ENCODE peak calls at places on chromosomes 3 and 15, in five cellular contexts. V is fibroblast of lung, B is neural crest cell, X is COR-L47, W is lower lobe of right lung. K is an unnamed sample.

GRCh38 chr3:73413619-73414018 is 211.1 kb downstream of the PDZRN3 start:
- DNase-seq in W (no peak), B (no peak), V (no peak), X (no peak), K (no peak)

GRCh38 chr15:38053786-38054185 is 119.3 kb downstream of the TMCO5A start:
- DNase-seq in X (no peak), B (no peak), V (peak), W (no peak), K (no peak)

GRCh38 chr3:191768421-191768820 is 307.5 kb downstream of the PYDC2 start:
- DNase-seq in X (no peak), W (no peak), V (no peak), B (no peak), K (no peak)

GRCh38 chr3:46085421-46086082 is 58.3 kb upstream of the XCR1 start:
- DNase-seq in X (no peak), W (no peak), V (no peak), B (no peak), K (no peak)

GRCh38 chr15:60091150-60091549 is 87.0 kb downstream of the FOXB1 start:
- DNase-seq in W (peak), B (no peak), X (no peak), V (peak), K (peak)

GRCh38 chr3:108159128-108159527 is 63.1 kb downstream of the IFT57 start:
- DNase-seq in V (peak), W (no peak), B (no peak), X (no peak), K (no peak)

GRCh38 chr15:65645392-65645791 is 23.7 kb downstream of the SLC24A1 start:
- DNase-seq in V (no peak), B (no peak), W (no peak), X (no peak), K (no peak)

GRCh38 chr3:52004906-52005395 is 9.3 kb upstream of the RPL29 start:
- DNase-seq in B (no peak), W (no peak), V (no peak), X (no peak), K (no peak)

GRCh38 chr15:50247819-50248650 is 17.5 kb downstream of the HDC start:
- DNase-seq in V (no peak), X (no peak), B (no peak), W (peak), K (peak)

GRCh38 chr3:196654691-196655090 is 15.2 kb downstream of the NRROS start:
- DNase-seq in V (peak), W (no peak), B (no peak), X (no peak), K (no peak)

GRCh38 chr15:75661041-75661778 is 13.5 kb downstream of the SNX33 start:
- DNase-seq in V (peak), W (peak), B (no peak), X (no peak), K (peak)

GRCh38 chr3:126034481-126035361 is 49.2 kb downstream of the SLC41A3 start:
- DNase-seq in B (no peak), X (no peak), V (no peak), W (no peak), K (peak)

GRCh38 chr3:150384517-150385212 is 23.4 kb upstream of the TSC22D2 start:
- DNase-seq in B (peak), W (peak), V (peak), X (no peak), K (no peak)

GRCh38 chr3:138412821-138413531 is 21.4 kb upstream of the ESYT3 start:
- DNase-seq in B (no peak), W (no peak), X (no peak), V (no peak), K (no peak)

GRCh38 chr15:70480196-70480856 is 283.0 kb downstream of the UACA start:
- DNase-seq in X (no peak), B (no peak), V (no peak), W (no peak), K (no peak)

GRCh38 chr3:44065311-44065710 is 176.4 kb upstream of the TOPAZ1 start:
- DNase-seq in V (no peak), W (no peak), B (no peak), X (peak), K (no peak)

GRCh38 chr3:184651945-184652344 is 59.9 kb downstream of the MAGEF1 start:
- DNase-seq in X (no peak), B (no peak), W (no peak), V (no peak), K (no peak)

GRCh38 chr15:78101423-78102105 is 9.2 kb downstream of the SH2D7 start:
- DNase-seq in V (no peak), W (no peak), X (no peak), B (no peak), K (no peak)

GRCh38 chr3:31770822-31771326 is 210.2 kb downstream of the OSBPL10 start:
- DNase-seq in B (no peak), W (no peak), V (peak), X (no peak), K (no peak)

GRCh38 chr3:187971629-187972028 is 182.3 kb upstream of the LPP start:
- DNase-seq in B (no peak), X (no peak), W (no peak), V (no peak), K (no peak)

GRCh38 chr15:70159397-70160009 is 61.8 kb upstream of the TLE3 start:
- DNase-seq in W (no peak), B (no peak), V (no peak), X (no peak), K (no peak)

GRCh38 chr3:64251019-64251418 is 25.8 kb upstream of the PRICKLE2 start:
- DNase-seq in X (no peak), V (no peak), W (no peak), B (no peak), K (no peak)

GRCh38 chr15:70670680-70671079 is 92.7 kb downstream of the UACA start:
- DNase-seq in W (no peak), B (no peak), X (no peak), V (peak), K (no peak)

GRCh38 chr3:131530843-131531242 is 28.1 kb upstream of the MRPL3 start:
- DNase-seq in X (no peak), B (no peak), V (no peak), W (no peak), K (no peak)

GRCh38 chr3:51932471-51933370 is 9.0 kb downstream of the RRP9 start:
- DNase-seq in X (no peak), V (no peak), B (no peak), W (no peak), K (peak)

GRCh38 chr15:48798319-48798718 is 12.6 kb downstream of the CEP152 start:
- DNase-seq in B (no peak), X (peak), V (no peak), W (no peak), K (no peak)

GRCh38 chr3:21392521-21392920 is 358.5 kb downstream of the ZNF385D start:
- DNase-seq in W (no peak), X (no peak), B (no peak), V (no peak), K (no peak)

GRCh38 chr3:156456771-156457224 is 98.1 kb downstream of the SSR3 start:
- DNase-seq in W (no peak), X (no peak), B (no peak), V (no peak), K (no peak)

GRCh38 chr15:86016750-86017149 is 62.9 kb upstream of the AGBL1 start:
- DNase-seq in X (no peak), W (no peak), B (no peak), V (no peak), K (no peak)

GRCh38 chr3:30986551-30986950 is 92.1 kb upstream of the GADL1 start:
- DNase-seq in V (no peak), W (no peak), B (no peak), X (no peak), K (no peak)

GRCh38 chr3:71413572-71413971 is 170.0 kb downstream of the FOXP1 start:
- DNase-seq in W (no peak), V (no peak), X (no peak), B (no peak), K (no peak)

GRCh38 chr3:38722760-38723568 is 73.5 kb upstream of the SCN5A start:
- DNase-seq in W (no peak), X (no peak), B (no peak), V (peak), K (no peak)

GRCh38 chr15:46280753-46281521 is 646.1 kb downstream of the SQOR start:
- DNase-seq in X (peak), V (no peak), B (no peak), W (no peak), K (no peak)

GRCh38 chr15:72155021-72155621 is 36.9 kb downstream of the SENP8 start:
- DNase-seq in W (peak), X (peak), V (no peak), B (no peak), K (peak)

GRCh38 chr3:7576506-7576905 is 715.6 kb downstream of the GRM7 start:
- DNase-seq in B (no peak), X (no peak), W (no peak), V (no peak), K (no peak)

K was measured in ureter.